ENCODE peak calls at places on chromosomes 11 and 22, in seven cellular contexts. H is amniotic stem cell; N is NCI-H510A treated with DMSO at 0.1 percent for 48 hours; I is AG09319; Y is activated CD8-positive, alpha-beta memory T cell treated with anti-CD3 and anti-CD28 coated beads for 4 hours; P is Caki2; Z is CD8-positive, alpha-beta T cell. A is an unnamed sample.

GRCh38 chr11:75140269-75141138 is 10.4 kb upstream of the SLCO2B1 start:
- DNase-seq in H (no peak), N (peak), I (no peak), Y (peak), P (no peak), Z (peak), A (peak)

GRCh38 chr11:10309163-10310093 is 4.6 kb downstream of the ADM start:
- DNase-seq in H (no peak), N (no peak), I (peak), Y (no peak), P (peak), Z (no peak), A (peak)

GRCh38 chr11:74725701-74726100 is 5.5 kb downstream of the CHRDL2 start:
- DNase-seq in H (no peak), N (no peak), I (no peak), Y (no peak), P (no peak), Z (no peak), A (no peak)

GRCh38 chr11:117221775-117222517 is 9.9 kb downstream of the PCSK7 start:
- DNase-seq in H (no peak), N (peak), I (no peak), Y (no peak), P (no peak), Z (no peak), A (peak)

GRCh38 chr11:69587454-69588081 is 53.4 kb upstream of the CCND1 start:
- DNase-seq in H (no peak), N (no peak), I (no peak), Y (no peak), P (no peak), Z (no peak), A (no peak)

GRCh38 chr11:43923327-43924111 is 18.9 kb upstream of the C11orf96 start:
- DNase-seq in H (no peak), N (no peak), I (no peak), Y (no peak), P (no peak), Z (no peak), A (peak)

GRCh38 chr11:83410605-83411565 is 124.7 kb upstream of the CCDC90B start:
- DNase-seq in H (no peak), N (no peak), I (no peak), Y (no peak), P (no peak), Z (no peak), A (peak)

GRCh38 chr11:44997566-44997965 is 46.9 kb upstream of the TP53I11 start:
- DNase-seq in H (no peak), N (no peak), I (no peak), Y (no peak), P (no peak), Z (no peak), A (no peak)

GRCh38 chr11:66962247-66962646 is 4.1 kb upstream of the PC start:
- DNase-seq in H (no peak), N (no peak), I (no peak), Y (no peak), P (no peak), Z (no peak), A (no peak)

GRCh38 chr11:3905080-3905953 is 49.9 kb downstream of the STIM1 start:
- DNase-seq in H (no peak), N (no peak), I (peak), Y (peak), P (peak), Z (peak), A (peak)

GRCh38 chr11:130636672-130637463 is 188.4 kb downstream of the ADAMTS15 start:
- DNase-seq in H (peak), N (no peak), I (no peak), Y (no peak), P (peak), Z (no peak), A (peak)

GRCh38 chr11:22192289-22192641 is 620 bp upstream of the ANO5 start:
- DNase-seq in H (no peak), N (peak), I (no peak), Y (no peak), P (peak), Z (no peak), A (peak)

GRCh38 chr22:37545703-37546435 is 14.4 kb upstream of the CDC42EP1 start:
- DNase-seq in H (peak), N (no peak), I (peak), Y (no peak), P (peak), Z (no peak), A (no peak)

GRCh38 chr22:23063539-23064380 is 6.6 kb upstream of the GNAZ start:
- DNase-seq in H (no peak), N (no peak), I (no peak), Y (no peak), P (no peak), Z (no peak), A (no peak)

GRCh38 chr11:106177311-106177710 is 99.8 kb downstream of the AASDHPPT start:
- DNase-seq in H (no peak), N (no peak), I (no peak), Y (no peak), P (no peak), Z (no peak), A (no peak)

GRCh38 chr11:120573756-120574354 is 62.3 kb downstream of the GRIK4 start:
- DNase-seq in H (no peak), N (no peak), I (no peak), Y (no peak), P (no peak), Z (no peak), A (no peak)

GRCh38 chr11:59802639-59803176 is 7.9 kb downstream of the MRPL16 start:
- DNase-seq in H (peak), N (peak), I (no peak), Y (peak), P (peak), Z (no peak), A (peak)

GRCh38 chr22:39808087-39808486 is 85.5 kb downstream of the ENTHD1 start:
- DNase-seq in H (no peak), N (no peak), I (no peak), Y (no peak), P (no peak), Z (no peak), A (peak)

GRCh38 chr22:35838849-35839646 is 121.4 kb downstream of the APOL5 start:
- DNase-seq in H (peak), N (no peak), I (peak), Y (no peak), P (peak), Z (no peak), A (peak)

GRCh38 chr11:70868341-70868885 is 384.0 kb downstream of the SHANK2 start:
- DNase-seq in H (no peak), N (no peak), I (no peak), Y (no peak), P (no peak), Z (no peak), A (no peak)

GRCh38 chr22:35480627-35481565 is 59.7 kb upstream of the RASD2 start:
- DNase-seq in H (no peak), N (no peak), I (no peak), Y (no peak), P (no peak), Z (no peak), A (peak)

GRCh38 chr11:16780698-16781550 is 42.5 kb downstream of the C11orf58 start:
- DNase-seq in H (no peak), N (no peak), I (no peak), Y (no peak), P (no peak), Z (no peak), A (no peak)

GRCh38 chr22:30873661-30874060 is 94.9 kb downstream of the MORC2 start:
- DNase-seq in H (no peak), N (no peak), I (no peak), Y (no peak), P (no peak), Z (no peak), A (no peak)

GRCh38 chr22:24440718-24441405 is 13.5 kb downstream of the ADORA2A start:
- DNase-seq in H (no peak), N (no peak), I (no peak), Y (no peak), P (no peak), Z (no peak), A (no peak)

GRCh38 chr11:132048040-132048439 is 677.6 kb downstream of the NTM start:
- DNase-seq in H (no peak), N (no peak), I (no peak), Y (no peak), P (no peak), Z (no peak), A (no peak)

GRCh38 chr11:72223615-72224586 is 666 bp upstream of the INPPL1 start:
- DNase-seq in H (no peak), N (peak), I (no peak), Y (peak), P (peak), Z (peak), A (peak)

A was measured in DMS53.